ENCODE peak calls at places on chromosomes 4 and X, in five cellular contexts. Q, X, K, V and C are unnamed samples. For H4K20me1, the result is how much of the 10 kb centered on the place peaks cover.

GRCh38 chr4:1628892-1629703 is 55.0 kb downstream of the FAM53A start:
- DNase-seq in Q (peak), X (peak), K (peak), V (peak), C (peak)

GRCh38 chrX:118272237-118272636 is 73.7 kb upstream of the WDR44 start:
- DNase-seq in Q (peak), X (no peak), K (peak), V (no peak), C (no peak)

GRCh38 chrX:68727696-68728095 is 80.2 kb downstream of the STARD8 start:
- DNase-seq in Q (no peak), X (no peak), K (no peak), V (no peak), C (no peak)

GRCh38 chr4:104930298-104930697 is 216.4 kb upstream of the TET2 start:
- DNase-seq in Q (no peak), X (no peak), K (no peak), V (no peak), C (no peak)

GRCh38 chrX:21412029-21412428 is 37.8 kb downstream of the CNKSR2 start:
- DNase-seq in Q (peak), X (no peak), K (peak), V (no peak), C (no peak)

GRCh38 chrX:155864655-155865054 is 16.5 kb upstream of the VAMP7 start:
- DNase-seq in Q (no peak), X (peak), K (peak), V (no peak), C (no peak)

GRCh38 chr4:76059750-76060149 is 14.8 kb upstream of the ART3 start:
- DNase-seq in Q (peak), X (no peak), K (peak), V (no peak), C (no peak)

GRCh38 chr4:186029731-186030421 is 39.1 kb upstream of the TLR3 start:
- DNase-seq in Q (no peak), X (peak), K (no peak), V (no peak), C (peak)

GRCh38 chrX:14916017-14916674 is 42.9 kb downstream of the MOSPD2 start:
- DNase-seq in Q (peak), X (no peak), K (peak), V (no peak), C (no peak)

GRCh38 chr4:75512336-75513211 is 1.6 kb downstream of the RCHY1 start:
- DNase-seq in Q (peak), X (no peak), K (peak), V (peak), C (no peak)

GRCh38 chrX:16870861-16871584 is 861 bp upstream of the RBBP7 start:
- DNase-seq in Q (no peak), X (peak), K (peak), V (no peak), C (peak)

GRCh38 chr4:101067383-101067782 is 279.9 kb downstream of the PPP3CA start:
- DNase-seq in Q (no peak), X (no peak), K (no peak), V (no peak), C (no peak)

GRCh38 chr4:22512306-22512705 is 3.6 kb downstream of the ADGRA3 start:
- DNase-seq in Q (no peak), X (no peak), K (no peak), V (no peak), C (no peak)

GRCh38 chrX:134148293-134148692 is 88.7 kb upstream of the CCDC160 start:
- DNase-seq in Q (no peak), X (no peak), K (no peak), V (no peak), C (no peak)

GRCh38 chr4:127870688-127871087 is 10.0 kb upstream of the PLK4 start:
- DNase-seq in Q (peak), X (no peak), K (peak), V (no peak), C (no peak)

GRCh38 chr4:28772066-28772465 is 1911.4 kb downstream of the STIM2 start:
- DNase-seq in Q (peak), X (no peak), K (peak), V (no peak), C (no peak)

GRCh38 chr4:84467601-84468000 is 31.5 kb downstream of the NKX6-1 start:
- DNase-seq in Q (no peak), X (no peak), K (no peak), V (no peak), C (no peak)

GRCh38 chrX:10137516-10137915 is 19.3 kb upstream of the CLCN4 start:
- DNase-seq in Q (no peak), X (no peak), K (no peak), V (no peak), C (no peak)

GRCh38 chr4:31518796-31519250 is 798.7 kb downstream of the PCDH7 start:
- DNase-seq in Q (peak), X (no peak), K (peak), V (no peak), C (peak)

GRCh38 chr4:21596521-21596920 is 352.1 kb downstream of the KCNIP4 start:
- DNase-seq in Q (no peak), X (no peak), K (no peak), V (no peak), C (peak)

DNA sequence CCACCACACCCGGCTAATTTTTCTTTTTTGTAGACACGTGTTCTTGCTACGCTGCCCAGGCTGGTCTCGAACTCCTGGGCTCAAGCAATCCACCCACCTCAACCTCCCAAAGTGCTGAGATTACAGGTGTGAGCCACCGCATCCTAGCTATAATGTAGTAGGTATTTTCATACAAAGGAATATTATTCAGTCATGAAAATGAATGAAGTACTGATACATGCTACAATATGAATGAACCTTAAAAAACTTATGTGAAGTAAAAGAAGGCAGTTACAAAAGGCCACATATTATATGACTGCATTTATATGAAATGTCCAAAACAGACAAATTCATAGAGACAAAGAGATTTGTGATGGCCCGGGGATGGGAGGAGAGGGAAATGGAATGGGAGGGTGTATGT is 4.7 kb upstream of the GATA1 start:
- DNase-seq in Q (no peak), X (no peak), K (no peak), V (no peak), C (no peak)
- H4K20me1 ChIP-seq in Q (under half), X (under half), K (under half), V (under half), C (under half)

GRCh38 chr4:3436798-3437581 is 4.8 kb upstream of the HGFAC start:
- DNase-seq in Q (peak), X (no peak), K (peak), V (no peak), C (peak)
- H4K20me1 ChIP-seq in Q (under half), X (under half), K (under half), V (under half), C (under half)

DNA sequence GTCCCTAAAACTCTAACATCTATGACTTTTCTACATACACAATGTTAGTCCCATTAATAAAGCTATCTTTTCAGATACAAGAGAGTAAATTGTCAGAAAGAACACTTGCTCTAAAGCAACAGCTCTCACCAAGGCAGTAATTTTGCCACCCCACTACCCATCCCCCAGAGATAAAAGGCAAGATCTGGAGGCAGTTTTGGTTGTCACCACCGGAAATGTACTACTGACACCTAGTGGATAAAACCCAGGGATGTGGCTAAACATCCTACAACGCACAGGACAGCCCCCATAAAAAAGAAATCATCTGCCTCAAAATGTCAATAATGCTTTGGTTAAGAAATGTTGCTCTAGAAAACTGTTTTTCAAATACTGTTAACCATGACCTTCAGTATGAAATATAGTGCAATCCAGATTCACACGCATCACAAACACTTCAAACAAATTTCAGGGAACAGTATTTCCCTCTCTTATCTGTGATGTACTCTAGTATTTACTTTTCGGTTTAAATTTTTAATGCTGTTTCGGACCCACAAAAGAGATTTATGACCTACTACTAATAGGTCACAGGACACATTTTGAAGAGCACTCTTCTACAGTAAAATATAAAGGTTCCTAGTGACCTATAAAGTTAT is 5.1 kb downstream of the FBXL5 start:
- DNase-seq in Q (peak), X (peak), K (peak), V (peak), C (peak)
- H4K20me1 ChIP-seq in Q (under half), X (half or more), K (under half), V (under half), C (half or more)

GRCh38 chr4:139955600-139955999 is 198.4 kb downstream of the MAML3 start:
- DNase-seq in Q (no peak), X (no peak), K (no peak), V (no peak), C (no peak)
- H4K20me1 ChIP-seq in Q (under half), X (under half), K (under half), V (under half), C (under half)

DNA sequence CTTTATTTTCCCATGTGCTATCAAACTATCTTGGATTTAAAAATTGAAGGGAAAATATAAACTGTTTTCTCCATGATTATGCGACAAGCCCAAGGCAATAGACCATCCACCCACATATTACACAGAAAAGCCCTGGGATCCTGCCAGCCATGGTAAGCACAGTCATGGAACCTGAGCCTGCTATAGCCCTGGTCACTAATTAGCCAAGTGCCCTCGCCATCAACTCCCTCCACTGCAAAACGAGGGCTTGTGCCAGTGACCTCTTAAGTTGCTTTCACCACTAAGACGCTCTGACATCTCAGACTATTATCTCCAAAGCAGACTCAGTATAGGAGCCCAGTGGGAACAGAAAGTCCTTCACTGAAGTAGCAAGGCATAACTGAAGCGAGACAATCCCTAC is 69.2 kb downstream of the NLGN4X start:
- DNase-seq in Q (no peak), X (no peak), K (no peak), V (no peak), C (no peak)
- H4K20me1 ChIP-seq in Q (under half), X (under half), K (under half), V (under half), C (under half)

DNA sequence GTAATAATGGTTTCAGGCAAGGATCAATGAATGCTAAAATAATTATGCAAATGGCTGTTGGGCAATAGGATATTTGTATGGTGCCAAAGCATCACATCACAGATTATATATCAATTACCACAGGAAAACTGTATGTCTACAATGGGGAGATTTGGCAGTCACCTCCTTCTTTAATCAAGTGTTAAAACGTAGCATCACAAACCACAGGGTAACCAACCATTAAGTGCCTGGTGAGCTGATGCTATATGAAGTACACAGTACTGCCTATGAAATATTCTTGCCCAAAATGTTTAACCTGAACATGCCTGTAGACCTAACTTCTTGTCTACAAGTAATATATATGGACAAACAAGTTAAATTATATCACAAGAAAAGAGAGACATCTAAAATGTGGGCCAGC is 25.3 kb downstream of the MECP2 start:
- DNase-seq in Q (no peak), X (no peak), K (no peak), V (no peak), C (no peak)
- H4K20me1 ChIP-seq in Q (under half), X (half or more), K (under half), V (under half), C (half or more)

GRCh38 chr4:7055111-7055989 is 12.2 kb downstream of the TADA2B start:
- DNase-seq in Q (no peak), X (no peak), K (no peak), V (no peak), C (no peak)
- H4K20me1 ChIP-seq in Q (under half), X (under half), K (under half), V (under half), C (under half)

DNA sequence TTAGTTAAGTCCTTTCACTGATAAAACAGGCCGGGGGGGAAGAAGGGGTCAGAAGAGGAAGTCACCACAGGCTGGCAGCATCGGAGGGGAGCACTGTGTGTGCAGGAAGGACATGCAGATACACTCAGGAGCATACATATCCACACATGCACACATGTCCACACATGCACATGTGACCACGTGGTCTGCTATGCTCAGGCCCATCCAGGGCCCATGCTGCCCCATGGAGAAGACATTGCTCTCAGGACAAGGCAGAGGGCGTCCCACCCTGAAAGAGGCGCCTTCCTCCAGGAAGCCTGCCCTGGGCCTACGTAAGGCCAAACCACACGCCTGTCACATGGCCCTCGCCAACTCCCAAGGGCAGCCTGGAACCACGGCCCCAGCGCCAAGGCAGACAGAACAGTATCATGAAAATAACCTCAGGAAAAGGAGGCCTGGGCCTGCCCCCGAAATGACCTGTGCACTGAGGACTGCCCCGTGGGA is 15.8 kb downstream of the WDR1 start:
- DNase-seq in Q (no peak), X (no peak), K (no peak), V (no peak), C (no peak)
- H4K20me1 ChIP-seq in Q (under half), X (half or more), K (under half), V (under half), C (half or more)

DNA sequence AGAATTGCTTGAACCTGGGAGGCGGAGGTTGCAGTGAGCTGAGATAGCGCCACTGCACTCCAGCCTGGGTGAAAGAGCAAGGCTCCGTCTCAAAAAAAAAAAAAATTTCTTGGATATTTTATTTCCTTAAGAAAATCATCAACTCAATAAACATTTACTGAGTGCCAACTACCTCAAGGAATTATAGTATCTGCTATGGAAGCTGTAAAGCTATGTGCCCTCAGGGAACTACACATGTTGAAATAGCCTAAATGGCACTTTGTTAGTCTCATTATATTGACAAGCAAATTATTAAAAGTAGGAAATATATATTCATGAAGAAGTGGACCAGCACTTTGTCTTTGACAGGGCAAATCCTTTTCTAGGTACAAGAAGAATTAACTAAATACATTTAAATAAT is 40.8 kb downstream of the ELOVL6 start:
- DNase-seq in Q (no peak), X (no peak), K (no peak), V (no peak), C (no peak)
- H4K20me1 ChIP-seq in Q (under half), X (under half), K (under half), V (under half), C (under half)

DNA sequence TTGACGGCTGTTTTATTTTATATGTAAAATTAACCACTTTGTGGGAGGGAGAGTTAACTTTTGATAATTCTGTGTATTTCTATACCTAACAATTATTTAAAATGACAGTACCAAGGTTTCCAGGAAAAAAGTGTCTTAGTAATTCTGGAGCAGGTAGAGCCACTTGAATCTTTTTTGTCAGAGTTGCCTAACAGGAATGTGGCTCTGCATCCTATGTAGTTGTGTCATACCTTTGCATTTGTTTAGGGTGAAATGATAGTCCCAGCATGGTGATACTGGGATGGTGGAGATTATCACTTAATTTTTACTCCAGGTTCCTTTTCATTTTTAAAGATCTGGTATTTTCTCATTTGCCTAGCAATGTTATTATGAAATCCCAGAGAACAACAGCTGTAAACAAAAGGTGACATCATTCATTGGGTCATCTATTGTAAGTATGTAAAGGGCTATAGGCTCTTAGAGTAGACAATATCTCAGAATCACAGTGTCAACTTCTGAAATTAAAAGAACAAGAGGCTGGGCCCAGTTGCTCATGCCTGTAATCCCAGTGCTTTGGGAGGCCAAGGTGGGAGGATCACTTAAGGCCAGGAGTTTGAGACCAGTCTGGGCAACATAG is 9.6 kb downstream of the SGMS2 start:
- DNase-seq in Q (no peak), X (no peak), K (peak), V (no peak), C (no peak)
- H4K20me1 ChIP-seq in Q (under half), X (under half), K (under half), V (under half), C (under half)